ENCODE peak calls at places on chromosomes 11 and 22, in four cellular contexts. L, H, I and R are unnamed samples.

GRCh38 chr11:75814686-75815344 is at the start of gene UVRAG:
- DNase-seq in H (peak), I (peak), L (peak), R (peak)

GRCh38 chr11:116420770-116421528 is 351.8 kb downstream of the BUD13 start:
- DNase-seq in H (peak), I (no peak), L (no peak), R (no peak)

GRCh38 chr11:86416494-86416893 is 41.8 kb downstream of the CCDC81 start:
- DNase-seq in I (no peak), H (peak), L (no peak), R (no peak)

GRCh38 chr22:37254206-37254866 is 10.3 kb upstream of the RAC2 start:
- DNase-seq in H (peak), L (no peak), I (no peak), R (no peak)

GRCh38 chr11:69892986-69893555 is 73.9 kb upstream of the FGF3 start:
- DNase-seq in I (no peak), H (no peak), L (peak), R (no peak)

GRCh38 chr11:34458566-34458965 is 19.8 kb downstream of the CAT start:
- DNase-seq in L (no peak), H (no peak), I (no peak), R (no peak)

GRCh38 chr11:61985863-61986262 is 18.4 kb upstream of the FTH1 start:
- DNase-seq in L (peak), H (peak), I (no peak), R (no peak)

GRCh38 chr11:123111465-123111864 is 49.5 kb upstream of the HSPA8 start:
- DNase-seq in I (no peak), L (no peak), H (peak), R (no peak)

GRCh38 chr11:77752518-77752917 is 68.0 kb downstream of the RSF1 start:
- DNase-seq in H (no peak), L (no peak), I (no peak), R (no peak)

GRCh38 chr11:31997955-31998354 is 92.9 kb upstream of the RCN1 start:
- DNase-seq in H (no peak), I (no peak), L (no peak), R (no peak)

GRCh38 chr11:68942090-68942620 is 38.5 kb downstream of the IGHMBP2 start:
- DNase-seq in L (no peak), H (no peak), I (no peak), R (no peak)

GRCh38 chr22:32854351-32854804 is 52.9 kb downstream of the TIMP3 start:
- DNase-seq in H (no peak), L (no peak), I (no peak), R (no peak)

GRCh38 chr22:22348815-22349454 is 104.3 kb downstream of the VPREB1 start:
- DNase-seq in H (no peak), I (no peak), L (no peak), R (no peak)

GRCh38 chr22:22345781-22346180 is 101.2 kb downstream of the VPREB1 start:
- DNase-seq in I (no peak), H (no peak), L (no peak), R (no peak)

GRCh38 chr22:22348127-22348814 is 103.7 kb downstream of the VPREB1 start:
- DNase-seq in I (no peak), L (no peak), H (peak), R (no peak)

GRCh38 chr22:22344430-22344829 is 99.8 kb downstream of the VPREB1 start:
- DNase-seq in L (no peak), I (no peak), H (no peak), R (no peak)

DNA sequence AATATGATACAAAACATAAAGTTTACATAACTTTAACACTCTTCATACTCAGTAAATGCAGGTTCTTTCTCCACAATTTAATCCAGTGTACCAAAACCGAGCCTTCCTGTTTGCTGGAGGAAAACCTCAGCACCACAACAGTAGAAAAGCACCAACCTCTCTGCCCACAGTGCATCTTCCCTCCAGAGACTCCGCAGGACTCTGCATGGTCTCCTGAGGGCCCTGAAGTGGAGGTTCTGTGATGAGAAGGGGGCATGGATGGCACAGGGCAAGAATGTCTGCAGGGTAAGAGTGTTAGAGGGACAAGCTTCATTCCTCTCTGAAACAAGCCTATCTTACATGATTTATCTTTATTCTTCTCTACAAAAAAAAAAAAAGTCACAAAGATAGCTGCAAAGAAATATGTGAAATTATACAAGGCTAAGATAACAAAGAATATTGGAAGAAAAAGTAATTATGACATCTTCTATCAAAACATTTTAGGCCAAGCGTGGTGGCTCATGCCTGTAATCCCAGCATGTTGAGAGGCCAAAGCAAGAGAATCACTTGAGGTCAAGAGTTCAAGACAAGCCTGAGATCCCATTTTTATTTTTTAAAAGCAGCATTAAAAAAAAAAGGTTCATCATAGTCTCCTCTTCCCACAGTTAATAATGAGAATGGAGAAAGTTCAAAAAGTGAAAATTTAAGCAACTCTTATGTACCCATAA is 102.0 kb downstream of the VPREB1 start:
- DNase-seq in L (no peak), I (no peak), H (no peak), R (no peak)
- TF ChIP-seq CTCF in L (no peak), I (no peak), H (no peak), R (no peak)

GRCh38 chr22:30602049-30602448 is 4.9 kb upstream of the TCN2 start:
- DNase-seq in H (peak), I (peak), L (peak), R (no peak)
- TF ChIP-seq CTCF in H (peak), I (peak), L (peak), R (peak)

DNA sequence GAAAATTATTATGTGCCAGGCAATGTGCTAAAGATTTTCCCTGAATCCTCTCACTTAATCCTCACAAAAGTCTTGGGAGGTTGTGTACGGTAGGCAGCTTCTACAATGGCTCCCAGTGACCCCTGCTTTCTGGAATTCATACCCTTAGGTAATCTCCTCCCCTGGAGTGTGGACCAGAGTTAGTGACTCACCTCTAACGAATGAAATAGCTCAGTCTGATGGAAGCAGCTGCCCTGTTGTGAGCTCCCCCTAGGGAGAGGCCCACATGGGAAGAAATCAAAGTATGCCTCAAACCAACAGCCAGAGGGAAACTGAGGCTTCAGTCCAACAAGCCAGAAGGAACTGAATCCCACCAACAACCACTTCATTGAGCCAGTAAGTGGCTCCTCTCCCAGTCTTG is 99.0 kb upstream of the ISX start:
- DNase-seq in H (peak), L (no peak), I (peak), R (no peak)
- TF ChIP-seq CTCF in H (no peak), L (no peak), I (peak), R (no peak)

DNA sequence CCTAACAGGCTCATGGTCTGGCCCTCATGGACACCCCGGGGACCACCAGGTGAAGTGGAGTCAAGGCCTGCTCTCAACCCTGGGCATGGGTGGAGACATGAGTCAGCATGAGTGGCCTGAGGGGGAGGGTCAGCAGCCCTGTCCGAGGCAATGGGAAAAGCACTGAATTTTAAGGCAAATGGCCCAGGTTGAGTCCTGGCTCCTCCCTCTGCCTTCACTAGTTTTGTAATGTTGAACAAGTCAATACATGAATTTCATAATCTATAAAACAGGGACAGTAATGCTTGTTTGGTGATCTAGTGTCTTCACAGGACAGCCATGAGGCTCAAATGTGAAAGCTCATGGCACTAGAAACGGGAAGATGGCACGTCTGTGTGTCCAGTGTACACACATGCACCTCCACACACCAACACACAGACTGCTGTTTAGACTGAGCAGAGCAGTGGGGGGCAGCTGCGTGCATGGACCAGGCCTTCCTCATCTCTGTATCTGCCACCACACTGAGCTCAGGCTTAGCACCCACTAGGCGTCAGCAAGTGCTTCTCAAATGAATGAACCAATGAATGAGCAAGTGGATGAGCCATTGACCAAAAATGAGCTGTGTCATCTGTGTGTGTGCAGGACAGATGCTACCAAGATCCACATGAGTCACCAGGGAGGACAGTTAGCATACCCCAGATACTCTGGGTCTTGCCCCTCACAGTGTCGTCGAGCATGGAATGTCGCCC is 63.4 kb downstream of the NRXN2 start:
- DNase-seq in L (no peak), I (peak), H (peak), R (peak)
- TF ChIP-seq CTCF in L (no peak), I (no peak), H (peak), R (no peak)

GRCh38 chr11:60945295-60945667 is 6.7 kb downstream of the SLC15A3 start:
- DNase-seq in H (no peak), L (no peak), I (no peak), R (no peak)

GRCh38 chr11:60946601-60947265 is 5.2 kb downstream of the SLC15A3 start:
- DNase-seq in H (no peak), L (no peak), I (no peak), R (no peak)

GRCh38 chr11:60942970-60943565 is 8.9 kb downstream of the SLC15A3 start:
- DNase-seq in H (peak), I (no peak), L (peak), R (no peak)

GRCh38 chr11:60942207-60942606 is 9.8 kb downstream of the SLC15A3 start:
- DNase-seq in L (no peak), I (no peak), H (no peak), R (no peak)

GRCh38 chr11:60944504-60945294 is 7.3 kb downstream of the SLC15A3 start:
- DNase-seq in L (no peak), I (no peak), H (no peak), R (no peak)
- TF ChIP-seq CTCF in L (no peak), I (peak), H (peak), R (peak)

DNA sequence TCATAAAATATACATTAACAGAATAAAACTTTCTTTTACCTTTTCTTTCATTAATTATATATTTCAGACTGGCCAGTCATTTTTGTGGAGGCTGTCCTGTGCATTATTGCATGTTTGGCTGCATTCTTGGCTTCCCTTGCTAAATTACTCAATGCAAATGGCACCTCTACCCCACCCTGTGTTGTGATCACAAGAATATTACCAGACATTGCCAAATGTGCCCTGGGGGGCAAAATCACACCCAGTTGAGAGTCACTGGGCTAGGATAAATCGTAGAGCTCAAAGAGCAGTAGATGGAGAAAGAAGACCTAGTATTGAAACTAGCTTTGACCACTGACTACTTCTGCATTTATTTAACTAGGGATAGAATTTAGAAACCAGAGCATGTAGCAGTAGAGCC is 1257.8 kb upstream of the TENM4 start:
- DNase-seq in H (peak), L (no peak), I (no peak), R (no peak)
- TF ChIP-seq CTCF in H (no peak), L (no peak), I (no peak), R (no peak)